ENCODE peak calls at places on chromosomes 3 and 15, in eight cellular contexts. N is ovary; B is fibroblast of lung; Q is kidney; Y is foreskin keratinocyte; F is A549; G is CD8-positive, alpha-beta T cell; I is gastrocnemius medialis. J is an unnamed sample. For H3K4me1, the result is how much of the 10 kb centered on the place peaks cover.

GRCh38 chr15:26772588-26773484 is at the start of gene GABRB3:
- DNase-seq in N (peak), B (peak), Q (peak), Y (no peak), F (peak), G (no peak), I (no peak), J (peak)

GRCh38 chr3:33008282-33008681 is 56.8 kb downstream of the CCR4 start:
- DNase-seq in N (no peak), B (no peak), Q (no peak), Y (no peak), F (no peak), G (no peak), I (no peak), J (no peak)

GRCh38 chr3:87901141-87901540 is 157.7 kb downstream of the CGGBP1 start:
- DNase-seq in N (no peak), B (no peak), Q (no peak), Y (no peak), F (no peak), G (no peak), I (no peak), J (no peak)

GRCh38 chr15:63553388-63553791 is 43.8 kb upstream of the FBXL22 start:
- DNase-seq in N (no peak), B (peak), Q (no peak), Y (peak), F (no peak), G (no peak), I (no peak), J (no peak)

GRCh38 chr15:55907797-55908196 is 85.6 kb downstream of the NEDD4 start:
- DNase-seq in N (no peak), B (peak), Q (no peak), Y (peak), F (peak), G (no peak), I (peak), J (no peak)

GRCh38 chr3:122343654-122344053 is 18.6 kb downstream of the CSTA start:
- DNase-seq in N (no peak), B (peak), Q (no peak), Y (no peak), F (no peak), G (no peak), I (no peak), J (no peak)

GRCh38 chr3:31486865-31487533 is 45.7 kb upstream of the STT3B start:
- DNase-seq in N (no peak), B (no peak), Q (no peak), Y (no peak), F (no peak), G (no peak), I (no peak), J (no peak)

GRCh38 chr15:84586641-84587160 is 14.1 kb upstream of the ZSCAN2 start:
- DNase-seq in N (no peak), B (peak), Q (no peak), Y (peak), F (no peak), G (no peak), I (no peak), J (no peak)

GRCh38 chr3:40264437-40264836 is 45.1 kb upstream of the EIF1B start:
- DNase-seq in N (no peak), B (no peak), Q (no peak), Y (no peak), F (no peak), G (no peak), I (no peak), J (no peak)

GRCh38 chr3:107928084-107928445 is 162.8 kb downstream of the CD47 start:
- DNase-seq in N (no peak), B (peak), Q (no peak), Y (no peak), F (peak), G (no peak), I (no peak), J (no peak)

GRCh38 chr3:83498617-83499016 is 1460.2 kb upstream of the CADM2 start:
- DNase-seq in N (no peak), B (no peak), Q (no peak), Y (no peak), F (no peak), G (no peak), I (no peak), J (no peak)

GRCh38 chr15:85337398-85338074 is 42.9 kb upstream of the AKAP13 start:
- DNase-seq in N (no peak), B (no peak), Q (no peak), Y (no peak), F (no peak), G (no peak), I (no peak), J (no peak)

GRCh38 chr3:115905871-115906270 is 282.6 kb downstream of the GAP43 start:
- DNase-seq in N (no peak), B (no peak), Q (no peak), Y (no peak), F (no peak), G (no peak), I (no peak), J (no peak)

GRCh38 chr15:65829150-65829764 is 37.2 kb upstream of the DENND4A start:
- DNase-seq in N (no peak), B (peak), Q (no peak), Y (no peak), F (peak), G (no peak), I (no peak), J (no peak)

GRCh38 chr15:65835452-65835851 is 33.8 kb upstream of the RAB11A start:
- DNase-seq in N (no peak), B (no peak), Q (no peak), Y (no peak), F (no peak), G (no peak), I (no peak), J (no peak)

GRCh38 chr15:65833501-65834220 is 35.6 kb upstream of the RAB11A start:
- DNase-seq in N (no peak), B (no peak), Q (peak), Y (no peak), F (no peak), G (no peak), I (peak), J (peak)

GRCh38 chr15:65834603-65835282 is 34.5 kb upstream of the RAB11A start:
- DNase-seq in N (no peak), B (no peak), Q (no peak), Y (no peak), F (no peak), G (no peak), I (no peak), J (no peak)

DNA sequence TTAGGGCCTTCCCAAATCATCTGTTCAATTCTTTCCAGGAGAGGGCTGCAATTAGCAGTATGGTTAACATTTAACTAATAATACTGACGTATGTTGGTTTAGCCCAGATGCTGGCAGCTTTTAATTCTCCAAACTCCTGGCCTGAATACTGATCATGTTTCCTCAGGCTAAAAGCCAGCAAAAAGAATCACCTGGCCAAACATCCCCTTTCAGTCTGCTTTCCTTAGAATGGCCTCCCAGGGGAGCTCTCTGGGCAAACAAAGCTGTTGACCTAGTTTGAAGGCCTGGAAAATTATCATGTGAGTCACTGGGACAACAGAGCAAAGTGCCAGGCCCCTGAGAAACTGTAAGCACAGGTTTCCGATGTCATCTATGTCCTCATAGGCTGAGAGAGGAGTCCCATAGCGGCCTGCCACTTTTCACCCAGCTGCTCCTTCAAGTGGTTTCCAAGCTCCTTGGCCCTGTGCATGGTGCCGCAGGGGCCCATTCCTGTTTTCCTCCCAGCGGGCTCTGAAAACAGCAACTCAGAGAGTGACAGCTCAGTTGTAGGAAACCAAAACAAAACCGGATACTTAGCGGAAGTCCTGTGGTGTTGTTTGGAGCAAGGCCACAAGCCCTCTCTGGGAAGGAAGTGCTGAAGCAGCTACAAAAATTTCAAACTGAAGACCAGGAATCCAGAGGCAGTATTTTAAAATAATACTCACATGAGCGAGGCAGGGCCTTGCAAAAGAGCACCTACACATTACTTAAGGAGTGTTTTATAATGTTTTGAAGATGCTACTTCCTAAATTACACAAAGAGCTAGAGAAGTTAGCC is 36.5 kb upstream of the RAB11A start:
- DNase-seq in N (peak), B (peak), Q (peak), Y (peak), F (peak), G (peak), I (peak), J (peak)
- TF ChIP-seq CTCF in N (no peak), B (peak), Q (peak), Y (peak), F (peak), G (no peak), I (peak), J (peak)

DNA sequence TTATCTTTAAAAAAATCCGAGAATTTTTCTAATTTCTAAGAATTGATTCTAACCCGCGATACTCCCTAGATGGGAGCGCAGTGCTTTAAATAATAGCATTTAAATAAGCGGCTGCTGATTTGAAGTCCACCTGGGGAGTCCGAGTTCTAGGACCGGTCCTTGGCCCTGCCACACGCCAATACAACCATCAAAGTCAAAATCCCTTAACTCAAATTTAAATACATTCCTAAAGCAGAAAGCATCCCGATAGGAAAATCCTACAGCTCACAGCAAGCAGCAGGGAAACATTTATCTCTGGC is 508 bp upstream of the ECT2 start:
- DNase-seq in N (no peak), B (no peak), Q (no peak), Y (no peak), F (no peak), G (no peak), I (no peak), J (no peak)
- H3K4me1 ChIP-seq in N (under half), B (under half), Q (under half), Y (under half), F (half or more), G (under half), I (under half), J (under half)

GRCh38 chr3:184716652-184717607 is 5.1 kb upstream of the MAGEF1 start:
- DNase-seq in N (peak), B (peak), Q (no peak), Y (no peak), F (no peak), G (no peak), I (peak), J (no peak)
- TF ChIP-seq CTCF in N (no peak), B (no peak), Q (no peak), Y (no peak), F (no peak), G (no peak), I (no peak), J (no peak)

DNA sequence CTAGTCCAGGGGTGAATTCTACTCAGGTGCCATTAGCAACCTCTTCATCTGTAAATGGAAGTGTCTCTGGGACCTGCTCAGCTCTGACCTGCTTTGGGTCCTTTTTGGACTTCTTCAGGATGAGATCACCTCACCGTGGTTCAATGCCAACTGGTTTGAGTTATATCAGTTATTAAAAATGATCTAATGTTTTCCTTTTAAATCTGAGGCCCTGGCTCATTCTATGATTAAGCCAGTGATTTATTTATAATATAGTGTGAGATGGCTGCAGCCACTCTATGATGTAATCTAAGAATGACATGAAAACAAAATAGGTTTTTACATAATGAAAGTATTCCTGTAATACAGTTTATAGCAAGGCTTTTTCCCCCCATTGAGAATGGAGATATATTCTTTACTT is 79.4 kb downstream of the LPP start:
- DNase-seq in N (no peak), B (peak), Q (no peak), Y (no peak), F (no peak), G (no peak), I (no peak), J (no peak)
- H3K4me1 ChIP-seq in N (under half), B (under half), Q (under half), Y (under half), F (half or more), G (under half), I (half or more), J (half or more)

DNA sequence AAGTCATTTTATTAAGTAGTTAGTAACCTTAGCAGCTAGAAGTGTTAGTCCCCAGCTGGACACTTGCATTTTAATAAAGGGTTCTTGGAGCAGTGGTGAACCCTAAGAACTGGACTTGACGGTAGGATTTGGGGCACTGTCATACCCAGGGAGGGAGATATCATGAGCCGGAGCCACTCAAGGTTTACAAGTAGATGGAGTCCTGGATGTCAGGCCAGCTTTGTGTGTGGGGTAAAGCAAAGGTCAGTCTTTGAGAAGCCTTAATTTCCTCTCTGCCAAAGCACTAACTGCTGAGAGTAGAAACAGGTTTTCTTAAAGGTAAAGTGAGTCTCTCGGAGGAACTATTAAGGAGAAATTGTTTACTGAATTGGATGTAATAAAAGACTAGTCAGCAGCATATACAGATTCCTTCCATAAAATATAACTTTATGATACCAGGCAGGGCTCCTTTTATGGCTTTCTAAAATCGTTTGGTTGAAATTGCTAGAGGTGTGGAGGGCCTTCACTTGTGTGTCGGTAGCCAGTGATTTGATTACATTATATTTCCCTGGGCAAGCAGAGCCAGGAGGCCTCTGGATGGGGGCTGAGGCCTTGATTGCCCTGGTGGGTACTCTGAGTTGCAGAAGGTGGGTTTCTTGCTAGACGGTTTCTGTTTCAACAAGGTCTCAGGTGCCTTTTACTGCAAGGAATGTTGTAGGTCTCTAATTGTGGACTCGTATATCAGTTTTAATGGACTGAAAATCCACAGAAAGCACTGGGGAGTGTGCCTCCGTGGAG is 23.1 kb downstream of the SQOR start:
- DNase-seq in N (no peak), B (no peak), Q (no peak), Y (no peak), F (no peak), G (no peak), I (no peak), J (no peak)
- TF ChIP-seq CTCF in N (no peak), B (no peak), Q (no peak), Y (no peak), F (no peak), G (no peak), I (no peak), J (no peak)

J was measured in psoas muscle.